ENCODE peak calls at places on chromosomes 5 and 9, in nine cellular contexts. I is NCI-H2081, C is IMR-90, M is heart left ventricle, O is right cardiac atrium, N is foreskin fibroblast, W is T-helper 2 cell, G is A549, Y is left ventricle myocardium inferior. L is an unnamed sample.

GRCh38 chr5:54646285-54647101 is 128.9 kb downstream of the SNX18 start:
- DNase-seq in I (peak; percentile 4), C (peak; percentile 81), M (peak; percentile 92), O (peak; percentile 93), N (peak; percentile 81), W (no peak), G (peak; percentile 2), Y (peak; percentile 88), L (peak; percentile 18)

GRCh38 chr9:93096131-93096802 is at the start of gene CARD19:
- DNase-seq in I (no peak), C (peak; percentile 12), M (peak; percentile 55), O (peak; percentile 72), N (peak; percentile 70), W (peak; percentile 56), G (peak; percentile 42), Y (peak; percentile 59), L (no peak)

GRCh38 chr5:11377896-11378295 is 526.4 kb downstream of the CTNND2 start:
- DNase-seq in I (no peak), C (no peak), M (no peak), O (no peak), N (no peak), W (no peak), G (no peak), Y (no peak), L (no peak)

GRCh38 chr9:92781902-92782301 is 17.3 kb upstream of the BICD2 start:
- DNase-seq in I (no peak), C (no peak), M (no peak), O (no peak), N (no peak), W (no peak), G (no peak), Y (no peak), L (no peak)

GRCh38 chr5:40681351-40682311 is 1.9 kb downstream of the PTGER4 start:
- DNase-seq in I (no peak), C (no peak), M (peak; percentile 41), O (peak; percentile 29), N (peak; percentile 73), W (no peak), G (no peak), Y (peak; percentile 27), L (no peak)

GRCh38 chr9:114497727-114498382 is 7.4 kb downstream of the WHRN start:
- DNase-seq in I (no peak), C (no peak), M (no peak), O (no peak), N (no peak), W (no peak), G (no peak), Y (no peak), L (no peak)

GRCh38 chr9:34585946-34586705 is 3.4 kb downstream of the CNTFR start:
- DNase-seq in I (no peak), C (no peak), M (no peak), O (peak; percentile 3), N (no peak), W (no peak), G (no peak), Y (no peak), L (no peak)

GRCh38 chr9:13410566-13411031 is 131.1 kb upstream of the MPDZ start:
- DNase-seq in I (no peak), C (no peak), M (no peak), O (no peak), N (peak; percentile 36), W (no peak), G (no peak), Y (no peak), L (peak; percentile 12)

GRCh38 chr5:107296572-107296971 is 374.2 kb downstream of the EFNA5 start:
- DNase-seq in I (no peak), C (no peak), M (no peak), O (no peak), N (no peak), W (no peak), G (no peak), Y (no peak), L (no peak)

GRCh38 chr9:88387035-88387732 is 1.1 kb upstream of the SPIN1 start:
- DNase-seq in I (peak; percentile 25), C (peak; percentile 55), M (peak; percentile 39), O (peak; percentile 37), N (no peak), W (no peak), G (peak; percentile 54), Y (peak; percentile 19), L (peak; percentile 31)

GRCh38 chr9:16335788-16336580 is 534.5 kb downstream of the BNC2 start:
- DNase-seq in I (no peak), C (peak; percentile 99), M (peak; percentile 79), O (peak; percentile 86), N (peak; percentile 99), W (no peak), G (peak; percentile 97), Y (peak; percentile 62), L (peak; percentile 97)

GRCh38 chr5:173392172-173392571 is 64.0 kb upstream of the STC2 start:
- DNase-seq in I (no peak), C (no peak), M (no peak), O (no peak), N (no peak), W (no peak), G (no peak), Y (no peak), L (no peak)

L was measured in HFFc6.